ENCODE peak calls at places on chromosomes 4 and X, in nine cellular contexts. X, J, F, L, U, T, V, Q and S are unnamed samples.

GRCh38 chr4:48692897-48693296 is 87.2 kb downstream of the FRYL start:
- DNase-seq in X (no peak), T (no peak), L (no peak), U (no peak), J (no peak), V (no peak), Q (no peak), F (no peak), S (no peak)

GRCh38 chrX:104929324-104929723 is 291.2 kb downstream of the TEX13A start:
- DNase-seq in T (no peak), X (no peak), Q (no peak), F (no peak), V (no peak), U (no peak), J (no peak), L (no peak), S (no peak)

GRCh38 chr4:25590171-25590570 is 65.5 kb upstream of the SLC34A2 start:
- DNase-seq in J (no peak), F (no peak), U (no peak), X (no peak), Q (no peak), T (no peak), V (no peak), L (no peak), S (peak)

GRCh38 chr4:138259801-138260200 is 17.7 kb upstream of the SLC7A11 start:
- DNase-seq in V (no peak), Q (no peak), U (no peak), T (peak), F (no peak), J (no peak), L (no peak), X (peak), S (peak)

GRCh38 chrX:118254611-118255010 is 91.3 kb upstream of the WDR44 start:
- DNase-seq in X (peak), F (no peak), T (peak), L (no peak), J (no peak), V (no peak), Q (no peak), U (peak), S (peak)

GRCh38 chrX:67543818-67544217 is at the start of gene AR:
- DNase-seq in F (peak), L (peak), V (peak), X (peak), U (peak), T (no peak), J (peak), Q (no peak), S (no peak)

GRCh38 chr4:10403633-10404445 is 53.4 kb downstream of the ZNF518B start:
- DNase-seq in Q (no peak), L (no peak), X (peak), T (peak), U (peak), F (no peak), V (no peak), J (no peak), S (peak)

GRCh38 chr4:145679991-145680455 is at the start of gene C4orf51:
- DNase-seq in T (peak), Q (no peak), X (peak), F (no peak), V (no peak), U (no peak), L (no peak), J (no peak), S (peak)

GRCh38 chr4:95360911-95361695 is 187.7 kb downstream of the UNC5C start:
- DNase-seq in U (no peak), L (no peak), X (no peak), F (no peak), J (no peak), V (no peak), T (no peak), Q (no peak), S (no peak)

GRCh38 chr4:6938237-6938636 is 28.6 kb downstream of the TBC1D14 start:
- DNase-seq in X (no peak), V (no peak), F (peak), U (peak), L (peak), Q (no peak), J (peak), T (no peak), S (no peak)

GRCh38 chr4:106362426-106362825 is 6.2 kb downstream of the GIMD1 start:
- DNase-seq in V (no peak), J (no peak), L (no peak), F (no peak), X (no peak), Q (no peak), U (no peak), T (no peak), S (no peak)

GRCh38 chr4:108644237-108644636 is 6.2 kb upstream of the OSTC start:
- DNase-seq in Q (no peak), J (no peak), V (no peak), X (peak), U (no peak), F (no peak), T (peak), L (no peak), S (no peak)

GRCh38 chrX:19687395-19687794 is 172.1 kb upstream of the MAP3K15 start:
- DNase-seq in L (no peak), V (no peak), X (no peak), U (no peak), T (no peak), J (no peak), F (no peak), Q (no peak), S (no peak)

GRCh38 chr4:138838251-138838650 is 177.3 kb upstream of the NOCT start:
- DNase-seq in U (no peak), T (no peak), X (no peak), L (no peak), J (no peak), F (no peak), V (no peak), Q (no peak), S (no peak)

GRCh38 chrX:105126201-105126600 is 94.3 kb downstream of the TEX13A start:
- DNase-seq in F (no peak), V (no peak), X (no peak), Q (no peak), U (no peak), J (no peak), L (no peak), T (peak), S (peak)

GRCh38 chr4:1775731-1776500 is 17.2 kb upstream of the FGFR3 start:
- DNase-seq in X (no peak), L (no peak), V (no peak), J (no peak), T (peak), U (peak), F (no peak), Q (no peak), S (peak)

GRCh38 chr4:4677825-4678522 is 136.1 kb upstream of the STX18 start:
- DNase-seq in L (no peak), T (no peak), V (no peak), X (peak), J (no peak), U (peak), Q (no peak), F (no peak), S (no peak)

GRCh38 chrX:19544693-19545305 is 29.5 kb upstream of the MAP3K15 start:
- DNase-seq in V (no peak), X (peak), L (no peak), F (no peak), Q (peak), J (no peak), U (peak), T (peak), S (peak)

GRCh38 chr4:117478702-117479101 is 393.3 kb upstream of the TRAM1L1 start:
- DNase-seq in T (peak), F (no peak), L (no peak), Q (no peak), V (no peak), U (no peak), X (peak), J (no peak), S (no peak)

GRCh38 chrX:155263854-155264628 is at the start of gene RAB39B:
- DNase-seq in L (peak), X (peak), V (peak), F (peak), J (peak), U (peak), Q (peak), T (peak), S (peak)

GRCh38 chr4:176077561-176077960 is 11.9 kb downstream of the WDR17 start:
- DNase-seq in T (no peak), X (no peak), J (no peak), F (no peak), Q (no peak), U (no peak), L (no peak), V (no peak), S (peak)

GRCh38 chrX:23662853-23663252 is 4.4 kb upstream of the PRDX4 start:
- DNase-seq in L (no peak), T (peak), U (no peak), F (no peak), J (no peak), V (no peak), Q (peak), X (peak), S (peak)

GRCh38 chr4:848307-848691 is 22.4 kb upstream of the CPLX1 start:
- DNase-seq in U (no peak), X (no peak), V (no peak), Q (no peak), J (peak), T (no peak), L (no peak), F (peak), S (no peak)

GRCh38 chrX:24859211-24859841 is 156.4 kb downstream of the ARX start:
- DNase-seq in L (no peak), V (no peak), U (no peak), Q (no peak), X (no peak), J (no peak), F (no peak), T (no peak), S (no peak)